ENCODE peak calls at places on chromosomes 6 and 20, in six cellular contexts. K is foreskin keratinocyte, R is kidney, S is endothelial cell of umbilical vein, L is pancreas, P is OCI-LY7. Z is an unnamed sample. For H3K4me1, the result is how much of the 10 kb centered on the place peaks cover.

GRCh38 chr6:110542311-110543024 is 66.1 kb upstream of the SLC22A16 start:
- DNase-seq in K (no peak), R (no peak), S (no peak), L (no peak), P (no peak), Z (peak)

GRCh38 chr6:14596410-14596809 is 478.8 kb downstream of the CD83 start:
- DNase-seq in K (peak), R (no peak), S (no peak), L (no peak), P (no peak), Z (peak)

GRCh38 chr6:53831956-53832660 is 37.3 kb downstream of the LRRC1 start:
- DNase-seq in K (no peak), R (no peak), S (no peak), L (no peak), P (no peak), Z (no peak)

GRCh38 chr6:148407372-148407771 is 64.7 kb downstream of the SASH1 start:
- DNase-seq in K (peak), R (no peak), S (peak), L (no peak), P (no peak), Z (peak)

GRCh38 chr20:34558320-34559202 is at the start of gene MAP1LC3A:
- DNase-seq in K (peak), R (peak), S (peak), L (peak), P (no peak), Z (peak)

GRCh38 chr6:116190550-116190949 is 63.3 kb downstream of the TSPYL4 start:
- DNase-seq in K (no peak), R (no peak), S (no peak), L (no peak), P (no peak), Z (peak)

GRCh38 chr6:90820436-90820835 is 233.6 kb upstream of the MAP3K7 start:
- DNase-seq in K (peak), R (no peak), S (no peak), L (no peak), P (no peak), Z (no peak)

GRCh38 chr20:19077370-19078220 is 134.8 kb upstream of the SLC24A3 start:
- DNase-seq in K (no peak), R (no peak), S (no peak), L (no peak), P (no peak), Z (no peak)

GRCh38 chr6:24910850-24911712 is 24.7 kb downstream of the RIPOR2 start:
- DNase-seq in K (peak), R (peak), S (peak), L (peak), P (peak), Z (peak)

GRCh38 chr20:24017160-24017761 is 28.7 kb upstream of the GGTLC1 start:
- DNase-seq in K (peak), R (no peak), S (peak), L (no peak), P (no peak), Z (no peak)

GRCh38 chr20:53001502-53002301 is 29.5 kb downstream of the TSHZ2 start:
- DNase-seq in K (no peak), R (no peak), S (no peak), L (no peak), P (peak), Z (peak)

GRCh38 chr6:67640462-67640861 is 994.6 kb upstream of the ADGRB3 start:
- DNase-seq in K (no peak), R (no peak), S (peak), L (no peak), P (peak), Z (peak)

GRCh38 chr6:35218021-35218420 is 4.3 kb downstream of the SCUBE3 start:
- DNase-seq in K (peak), R (no peak), S (peak), L (no peak), P (no peak), Z (peak)

GRCh38 chr6:66995669-66996068 is 1288.6 kb upstream of the EYS start:
- DNase-seq in K (no peak), R (no peak), S (no peak), L (no peak), P (no peak), Z (no peak)

GRCh38 chr20:25600632-25601031 is 15.3 kb upstream of the NINL start:
- DNase-seq in K (no peak), R (no peak), S (no peak), L (no peak), P (no peak), Z (no peak)

GRCh38 chr6:125974214-125974866 is 12.0 kb upstream of the TRMT11 start:
- DNase-seq in K (peak), R (no peak), S (peak), L (no peak), P (peak), Z (peak)

GRCh38 chr20:35093245-35093884 is 758 bp upstream of the TRPC4AP start:
- DNase-seq in K (peak), R (no peak), S (peak), L (no peak), P (no peak), Z (peak)

GRCh38 chr6:162612613-162613012 is 115.0 kb downstream of the PRKN start:
- DNase-seq in K (no peak), R (no peak), S (no peak), L (no peak), P (no peak), Z (peak)

GRCh38 chr6:37809144-37809543 is 10.4 kb upstream of the ZFAND3 start:
- DNase-seq in K (peak), R (peak), S (no peak), L (no peak), P (no peak), Z (peak)

GRCh38 chr20:33273117-33273851 is 9.7 kb upstream of the BPIFB1 start:
- DNase-seq in K (no peak), R (no peak), S (no peak), L (no peak), P (no peak), Z (peak)

GRCh38 chr6:24761193-24761835 is 13.4 kb upstream of the GMNN start:
- DNase-seq in K (no peak), R (peak), S (no peak), L (no peak), P (no peak), Z (no peak)

GRCh38 chr6:117440558-117441525 is 15.1 kb upstream of the ROS1 start:
- DNase-seq in K (peak), R (no peak), S (no peak), L (no peak), P (no peak), Z (peak)

GRCh38 chr20:62485062-62485700 is 9.4 kb upstream of the GATA5 start:
- DNase-seq in K (peak), R (no peak), S (no peak), L (no peak), P (no peak), Z (peak)

GRCh38 chr20:23782366-23782983 is 31.7 kb upstream of the CST1 start:
- DNase-seq in K (peak), R (no peak), S (peak), L (peak), P (peak), Z (peak)

GRCh38 chr6:34247481-34248197 is 1.2 kb downstream of the SMIM29 start:
- DNase-seq in K (no peak), R (peak), S (no peak), L (no peak), P (peak), Z (no peak)

GRCh38 chr6:150180517-150180916 is 37.7 kb downstream of the PPP1R14C start:
- DNase-seq in K (no peak), R (no peak), S (no peak), L (no peak), P (no peak), Z (no peak)

GRCh38 chr6:89794324-89794723 is 25.3 kb downstream of the MDN1 start:
- DNase-seq in K (no peak), R (no peak), S (no peak), L (no peak), P (no peak), Z (no peak)

GRCh38 chr20:47475419-47476044 is 26.2 kb upstream of the NCOA3 start:
- DNase-seq in K (no peak), R (no peak), S (no peak), L (no peak), P (no peak), Z (no peak)

GRCh38 chr6:42045538-42046460 is 4.5 kb upstream of the TAF8 start:
- DNase-seq in K (peak), R (peak), S (peak), L (peak), P (peak), Z (peak)

GRCh38 chr6:77445214-77445613 is 18.1 kb downstream of the HTR1B start:
- DNase-seq in K (no peak), R (no peak), S (no peak), L (no peak), P (no peak), Z (no peak)

GRCh38 chr20:51206032-51206662 is 183.2 kb upstream of the KCNG1 start:
- DNase-seq in K (no peak), R (no peak), S (no peak), L (no peak), P (peak), Z (no peak)

GRCh38 chr6:159151266-159151855 is 17.8 kb upstream of the FNDC1 start:
- DNase-seq in K (peak), R (no peak), S (peak), L (peak), P (peak), Z (peak)

DNA sequence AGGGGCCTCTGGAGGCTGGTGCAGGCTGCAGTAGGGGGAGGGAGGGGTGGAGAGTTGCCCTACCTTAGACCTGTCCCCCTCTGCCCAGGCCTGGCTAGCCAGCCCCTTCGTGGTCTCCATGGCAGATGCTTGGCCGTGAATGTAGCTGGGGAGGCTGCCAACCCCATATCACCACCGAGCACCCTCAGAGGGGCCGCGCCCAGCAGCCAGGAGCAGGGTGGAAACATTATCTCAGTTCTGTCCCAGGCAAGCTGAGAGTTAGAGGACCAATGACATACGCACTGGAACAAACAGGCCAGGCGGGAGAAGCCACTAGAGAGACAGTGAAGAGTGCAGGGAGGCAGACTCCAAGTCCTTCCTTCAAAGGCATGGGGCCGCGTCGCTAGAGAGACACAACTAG is 66.5 kb downstream of the LRFN2 start:
- DNase-seq in K (no peak), R (no peak), S (no peak), L (no peak), P (no peak), Z (no peak)
- H3K27ac ChIP-seq in K (no peak), R (no peak), S (no peak), L (no peak), P (no peak), Z (no peak)

DNA sequence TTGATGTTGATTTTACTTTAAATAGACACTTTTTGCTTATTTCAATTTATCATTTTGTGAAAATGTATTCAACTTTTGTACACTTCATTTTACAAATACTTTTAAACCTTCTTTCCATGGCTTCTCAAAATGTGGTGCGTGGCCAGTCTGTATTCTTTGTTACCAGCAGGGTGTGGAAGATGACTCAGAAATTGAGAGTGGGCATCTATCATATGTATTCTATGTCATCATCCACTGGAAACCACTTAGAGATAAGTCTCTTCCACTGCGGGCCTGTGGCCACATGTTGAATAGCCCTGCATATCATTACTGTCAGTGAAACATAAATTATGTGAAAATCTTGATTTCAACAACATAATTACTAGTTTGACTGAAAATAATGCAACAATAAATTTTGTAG is 52.6 kb upstream of the MC3R start:
- DNase-seq in K (peak), R (no peak), S (no peak), L (no peak), P (no peak), Z (no peak)
- TF ChIP-seq CTCF in K (no peak), R (no peak), S (no peak), L (no peak), P (no peak), Z (no peak)

DNA sequence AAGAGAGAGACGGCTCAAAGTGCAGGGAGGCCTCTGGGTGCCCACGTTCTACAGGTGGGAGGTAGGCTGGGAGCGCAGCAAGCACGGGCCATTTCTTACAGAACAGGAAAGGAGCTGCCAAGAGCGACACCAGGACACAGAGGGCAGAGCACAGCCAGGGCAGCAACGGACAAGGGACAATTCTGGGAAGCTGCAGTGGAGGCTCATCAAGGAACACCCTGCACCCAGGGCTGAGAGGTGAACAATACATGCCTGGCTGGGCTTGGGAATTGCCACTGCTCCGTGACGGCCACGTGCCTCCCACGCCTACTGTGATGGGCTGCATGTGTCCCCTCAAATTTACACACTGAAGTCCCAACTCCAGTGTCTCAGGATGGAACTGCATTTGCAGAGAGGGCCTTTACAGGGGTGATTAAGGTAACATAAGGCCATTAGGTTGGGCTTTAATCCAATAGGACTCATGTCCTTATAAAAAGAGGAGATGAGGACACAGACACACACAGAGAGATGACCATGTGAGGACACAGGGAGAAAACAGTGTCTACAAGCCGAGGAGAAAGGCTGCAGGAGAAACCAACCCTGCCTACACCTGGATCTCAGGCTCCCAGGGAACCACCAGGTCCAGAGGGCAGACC is 13.6 kb downstream of the SERPINB6 start:
- DNase-seq in K (no peak), R (no peak), S (no peak), L (no peak), P (no peak), Z (no peak)
- H3K4me1 ChIP-seq in K (under half), R (under half), S (under half), L (under half), P (under half), Z (under half)

DNA sequence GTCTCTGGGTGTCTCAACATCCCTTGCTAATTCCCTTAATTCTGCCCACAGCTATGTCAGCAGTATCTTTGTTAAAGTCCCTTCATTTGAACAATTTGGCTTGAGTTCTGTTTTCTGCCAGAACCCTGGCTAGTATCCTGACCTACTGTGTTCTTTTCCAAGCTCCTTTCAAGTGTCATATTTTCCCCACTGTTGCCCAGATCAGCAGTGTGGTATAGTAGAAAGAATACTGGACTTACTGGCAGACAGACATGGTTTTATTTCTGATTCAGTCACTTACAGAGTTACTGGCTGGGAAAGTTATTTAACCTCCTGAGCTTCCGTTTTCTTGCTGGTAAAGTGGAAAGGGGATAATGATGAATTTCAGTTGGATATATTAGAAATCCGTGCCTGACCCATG is 39.8 kb upstream of the RAB23 start:
- DNase-seq in K (no peak), R (no peak), S (no peak), L (no peak), P (no peak), Z (no peak)
- H3K27ac ChIP-seq in K (no peak), R (no peak), S (no peak), L (no peak), P (no peak), Z (no peak)

GRCh38 chr20:4491643-4492042 is 230.1 kb upstream of the PRND start:
- DNase-seq in K (no peak), R (no peak), S (no peak), L (no peak), P (no peak), Z (no peak)
- TF ChIP-seq CTCF in K (no peak), R (no peak), S (no peak), L (no peak), P (no peak), Z (no peak)

Z was measured in cardiac muscle cell.